ENCODE peak calls at places on chromosomes 2 and 18, in seven cellular contexts. A is CD8-positive, alpha-beta T cell; C is stomach; X is tibial nerve; M is cardiac muscle cell; P is spleen; Z is lower lobe of right lung. S is an unnamed sample. For H3K36me3, the result is how much of the 10 kb centered on the place peaks cover.

GRCh38 chr2:236045264-236046235 is 122.6 kb downstream of the GBX2 start:
- DNase-seq in M (no peak), A (no peak), Z (no peak), P (peak), C (no peak), X (no peak), S (no peak)

GRCh38 chr2:17757321-17757720 is 3.4 kb downstream of the GEN1 start:
- DNase-seq in Z (no peak), A (no peak), M (no peak), P (no peak), X (no peak), C (no peak), S (no peak)

GRCh38 chr2:74887961-74888670 is 54.2 kb downstream of the HK2 start:
- DNase-seq in P (no peak), M (no peak), A (no peak), Z (no peak), C (no peak), X (no peak), S (no peak)

GRCh38 chr2:160742679-160743078 is 249.1 kb upstream of the RBMS1 start:
- DNase-seq in P (no peak), C (no peak), M (no peak), X (peak), A (no peak), Z (peak), S (no peak)

GRCh38 chr2:218286570-218287459 is 5.5 kb downstream of the TMBIM1 start:
- DNase-seq in M (peak), A (peak), P (peak), X (peak), Z (peak), C (peak), S (peak)

GRCh38 chr2:175164235-175164634 is 3.8 kb downstream of the ATF2 start:
- DNase-seq in A (no peak), C (no peak), Z (no peak), P (no peak), X (no peak), M (no peak), S (no peak)

GRCh38 chr2:137826373-137827372 is 137.6 kb upstream of the HNMT start:
- DNase-seq in Z (no peak), C (no peak), A (no peak), P (no peak), X (no peak), M (no peak), S (no peak)

GRCh38 chr18:43211059-43211458 is 66.2 kb downstream of the SYT4 start:
- DNase-seq in M (no peak), Z (no peak), C (no peak), A (no peak), X (no peak), P (no peak), S (no peak)

GRCh38 chr2:176583530-176584101 is 314.4 kb downstream of the MTX2 start:
- DNase-seq in M (no peak), A (no peak), P (no peak), C (no peak), Z (no peak), X (no peak), S (no peak)

GRCh38 chr18:58491113-58491696 is 137.7 kb downstream of the ALPK2 start:
- DNase-seq in X (no peak), C (no peak), M (no peak), A (no peak), Z (no peak), P (no peak), S (no peak)

GRCh38 chr2:137924019-137924418 is 40.3 kb upstream of the HNMT start:
- DNase-seq in M (no peak), A (no peak), X (no peak), P (no peak), C (no peak), Z (no peak), S (no peak)

DNA sequence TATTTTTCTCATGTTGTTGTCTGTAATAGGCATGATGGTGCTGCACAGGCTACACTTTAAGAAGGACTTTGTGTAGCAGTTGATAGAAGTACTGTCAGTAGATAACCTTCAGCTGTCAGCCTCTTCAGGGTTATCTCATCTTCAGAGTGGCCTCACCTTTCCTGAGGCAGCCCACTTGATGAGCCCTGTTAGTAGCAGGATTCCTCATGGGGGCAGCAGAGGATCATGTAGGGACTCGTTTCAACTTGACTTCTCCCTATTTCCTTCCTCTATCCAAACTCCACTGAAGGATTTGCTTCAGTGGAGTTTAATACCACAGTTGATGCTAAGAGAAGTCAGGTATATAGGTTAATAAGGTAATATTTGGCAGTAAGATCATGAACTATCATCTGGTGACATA is 530.3 kb upstream of the FSIP2 start:
- DNase-seq in C (peak), X (peak), A (no peak), P (no peak), M (peak), Z (no peak), S (peak)
- TF ChIP-seq CTCF in C (no peak), X (no peak), A (no peak), P (no peak), M (no peak), Z (no peak), S (peak)

GRCh38 chr2:190805126-190805525 is 75.5 kb upstream of the GLS start:
- DNase-seq in A (no peak), Z (no peak), X (no peak), P (no peak), M (no peak), C (no peak), S (no peak)
- H3K36me3 ChIP-seq in A (under half), Z (under half), X (under half), P (under half), M (under half), C (under half), S (under half)

DNA sequence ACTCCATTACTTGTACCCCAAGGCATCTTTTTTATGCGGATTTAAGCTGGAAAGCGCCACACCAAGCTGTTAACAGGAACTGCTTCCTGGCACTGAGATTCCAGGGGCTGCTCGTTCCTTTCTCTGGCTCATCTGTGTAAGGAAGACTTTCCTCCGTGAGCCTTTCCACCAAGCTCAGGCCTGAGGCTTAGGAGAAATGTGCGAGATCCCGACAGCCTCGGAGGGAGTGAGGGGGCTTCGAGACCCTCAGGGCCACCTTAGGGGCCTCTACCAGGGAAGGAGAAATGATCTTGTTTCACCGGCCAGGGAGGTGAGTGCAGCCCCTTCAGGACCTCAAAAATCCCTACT is 17.1 kb downstream of the B3GNT7 start:
- DNase-seq in P (no peak), M (no peak), X (no peak), Z (no peak), A (no peak), C (no peak), S (no peak)
- TF ChIP-seq CTCF in P (peak), M (no peak), X (no peak), Z (peak), A (no peak), C (no peak), S (no peak)

GRCh38 chr2:99399063-99399462 is 61.9 kb downstream of the EIF5B start:
- DNase-seq in M (no peak), Z (no peak), C (no peak), P (no peak), A (no peak), X (no peak), S (no peak)
- H3K36me3 ChIP-seq in M (half or more), Z (half or more), C (half or more), P (half or more), A (under half), X (under half), S (half or more)

S was measured in OCI-LY7.